ENCODE peak calls at places on chromosomes 2 and 18, in eight cellular contexts. E, M, L, I, Y, O, B and X are unnamed samples.

GRCh38 chr18:73841661-73842060 is 306.0 kb downstream of the FBXO15 start:
- DNase-seq in E (no peak), M (peak; percentile 20), L (no peak), I (no peak), Y (no peak), O (no peak), B (no peak), X (no peak)

GRCh38 chr2:73821227-73821626 is 7.5 kb upstream of the STAMBP start:
- DNase-seq in E (no peak), M (no peak), L (no peak), I (no peak), Y (no peak), O (no peak), B (peak; percentile 31), X (no peak)

GRCh38 chr2:11621465-11621864 is 48.5 kb downstream of the NTSR2 start:
- DNase-seq in E (no peak), M (no peak), L (no peak), I (no peak), Y (no peak), O (no peak), B (no peak), X (no peak)

GRCh38 chr2:57906152-57906732 is 140.4 kb upstream of the VRK2 start:
- DNase-seq in E (no peak), M (peak; percentile 77), L (peak; percentile 18), I (no peak), Y (no peak), O (peak; percentile 81), B (peak; percentile 39), X (no peak)

GRCh38 chr2:133747965-133748700 is 179.9 kb upstream of the NCKAP5 start:
- DNase-seq in E (no peak), M (no peak), L (no peak), I (no peak), Y (no peak), O (no peak), B (no peak), X (no peak)

GRCh38 chr2:28327596-28327962 is 65.1 kb upstream of the FOSL2 start:
- DNase-seq in E (no peak), M (no peak), L (no peak), I (no peak), Y (no peak), O (no peak), B (no peak), X (no peak)

GRCh38 chr2:70703900-70704549 is 64.0 kb downstream of the ADD2 start:
- DNase-seq in E (no peak), M (peak; percentile 85), L (no peak), I (no peak), Y (no peak), O (no peak), B (no peak), X (no peak)

GRCh38 chr2:43766006-43766405 is 7.8 kb upstream of the DYNC2LI1 start:
- DNase-seq in E (no peak), M (no peak), L (no peak), I (no peak), Y (no peak), O (no peak), B (no peak), X (no peak)

GRCh38 chr2:207528980-207529329 is 807 bp upstream of the CREB1 start:
- DNase-seq in E (peak; percentile 52), M (peak; percentile 52), L (peak; percentile 63), I (no peak), Y (no peak), O (peak; percentile 39), B (peak; percentile 69), X (peak; percentile 40)

GRCh38 chr2:72144746-72145657 is 2.7 kb downstream of the CYP26B1 start:
- DNase-seq in E (peak; percentile 15), M (peak; percentile 55), L (no peak), I (peak; percentile 27), Y (peak; percentile 29), O (peak; percentile 88), B (no peak), X (peak; percentile 89)
- H3K4me3 ChIP-seq in E (peak overlapping the region; percentile 53), M (peak overlapping the region; percentile 52), L (no peak overlapping the region), I (peak overlapping the region; percentile 45), Y (peak overlapping the region; percentile 14), O (peak overlapping the region; percentile 61), B (no peak overlapping the region), X (peak overlapping the region; percentile 53)

GRCh38 chr18:78605255-78605654 is 374.4 kb upstream of the SALL3 start:
- DNase-seq in E (no peak), M (no peak), L (no peak), I (no peak), Y (no peak), O (no peak), B (no peak), X (no peak)
- H3K9me3 ChIP-seq in E (no peaks in the 10 kb centered on the region), M (no peaks in the 10 kb centered on the region), L (no peaks in the 10 kb centered on the region), I (no peaks in the 10 kb centered on the region), Y (no peaks in the 10 kb centered on the region), O (no peaks in the 10 kb centered on the region), B (no peaks in the 10 kb centered on the region), X (no peaks in the 10 kb centered on the region)

GRCh38 chr18:69946608-69947155 is 991 bp downstream of the CD226 start:
- DNase-seq in E (no peak), M (no peak), L (no peak), I (no peak), Y (no peak), O (no peak), B (no peak), X (no peak)
- H3K4me3 ChIP-seq in E (peak overlapping the region; percentile 8), M (no peak overlapping the region), L (peak overlapping the region; percentile 42), I (no peak overlapping the region), Y (no peak overlapping the region), O (no peak overlapping the region), B (peak overlapping the region; percentile 82), X (no peak overlapping the region)

DNA sequence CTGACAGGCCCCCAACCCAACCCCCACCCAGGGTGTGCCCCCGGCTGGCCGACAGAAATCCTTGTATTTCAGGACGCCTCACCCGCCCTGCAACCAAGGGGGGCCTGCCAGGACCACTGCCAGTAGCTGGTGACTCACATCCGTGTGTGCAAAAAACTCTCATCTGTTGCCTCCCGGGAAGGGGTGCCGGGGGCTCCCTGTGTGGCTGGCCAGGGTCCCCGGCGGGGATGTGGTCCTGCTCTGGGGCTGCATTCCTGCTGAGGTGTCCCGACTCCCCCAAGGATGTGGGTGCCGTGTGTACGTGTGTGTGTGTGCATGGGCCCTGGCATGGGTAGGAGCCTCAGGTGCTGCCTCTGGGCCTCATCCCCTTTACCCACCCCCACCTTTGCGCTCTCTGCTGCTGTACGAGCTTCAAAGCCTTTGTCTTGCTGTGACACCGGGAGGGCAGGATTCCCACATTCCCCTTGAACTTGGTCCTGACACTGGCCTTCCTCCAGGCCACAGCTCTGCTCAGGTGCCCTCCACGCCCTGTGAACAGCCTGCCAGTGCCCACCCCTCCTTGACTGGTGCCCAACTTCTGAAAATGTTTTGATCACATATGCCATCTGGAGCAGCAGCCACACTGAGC is 226.3 kb upstream of the HDAC4 start:
- DNase-seq in E (no peak), M (peak; percentile 4), L (no peak), I (no peak), Y (no peak), O (no peak), B (no peak), X (no peak)
- H3K9me3 ChIP-seq in E (no peaks in the 10 kb centered on the region), M (no peaks in the 10 kb centered on the region), L (no peaks in the 10 kb centered on the region), I (no peaks in the 10 kb centered on the region), Y (peaks cover 5% of the 10 kb centered on the region), O (no peaks in the 10 kb centered on the region), B (no peaks in the 10 kb centered on the region), X (no peaks in the 10 kb centered on the region)

GRCh38 chr18:7626922-7627440 is 59.9 kb downstream of the PTPRM start:
- DNase-seq in E (no peak), M (peak; percentile 56), L (no peak), I (no peak), Y (no peak), O (peak; percentile 66), B (no peak), X (no peak)

GRCh38 chr18:7619676-7620075 is 52.6 kb downstream of the PTPRM start:
- DNase-seq in E (no peak), M (no peak), L (no peak), I (no peak), Y (no peak), O (no peak), B (no peak), X (no peak)

GRCh38 chr18:7626175-7626921 is 59.2 kb downstream of the PTPRM start:
- DNase-seq in E (no peak), M (no peak), L (no peak), I (no peak), Y (no peak), O (no peak), B (no peak), X (no peak)

GRCh38 chr18:7624697-7625096 is 57.6 kb downstream of the PTPRM start:
- DNase-seq in E (no peak), M (no peak), L (no peak), I (no peak), Y (no peak), O (no peak), B (no peak), X (no peak)

DNA sequence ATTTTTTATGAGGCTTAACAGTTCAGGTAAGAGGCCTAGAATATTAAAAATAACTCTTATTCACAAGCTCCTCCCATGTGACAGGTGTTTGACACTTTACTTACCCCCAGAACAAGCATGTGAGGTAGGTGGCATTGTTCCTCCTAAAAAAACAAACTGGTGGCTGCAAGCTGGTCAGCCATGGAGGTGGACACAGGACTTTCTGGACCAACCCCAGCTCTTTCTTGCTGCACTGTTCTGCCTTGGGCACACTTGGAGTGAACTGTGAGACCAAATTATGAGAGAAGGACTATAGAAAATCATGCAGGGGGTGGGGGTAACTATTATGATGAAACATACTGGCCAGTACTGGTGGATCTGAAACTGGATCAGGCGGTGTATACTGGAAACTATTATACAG is 56.6 kb downstream of the PTPRM start:
- DNase-seq in E (no peak), M (no peak), L (no peak), I (no peak), Y (no peak), O (no peak), B (no peak), X (no peak)
- H3K4me3 ChIP-seq in E (no peak overlapping the region), M (no peak overlapping the region), L (no peak overlapping the region), I (no peak overlapping the region), Y (no peak overlapping the region), O (no peak overlapping the region), B (no peak overlapping the region), X (no peak overlapping the region)

GRCh38 chr2:26077291-26077690 is 43.4 kb downstream of the RAB10 start:
- DNase-seq in E (no peak), M (no peak), L (no peak), I (no peak), Y (no peak), O (no peak), B (no peak), X (no peak)

GRCh38 chr2:26080356-26080755 is 46.5 kb downstream of the RAB10 start:
- DNase-seq in E (no peak), M (peak; percentile 5), L (no peak), I (no peak), Y (no peak), O (peak; percentile 74), B (no peak), X (no peak)

GRCh38 chr2:26076001-26076587 is 42.2 kb downstream of the RAB10 start:
- DNase-seq in E (no peak), M (no peak), L (no peak), I (no peak), Y (no peak), O (no peak), B (no peak), X (no peak)

GRCh38 chr2:26081601-26082000 is 47.7 kb downstream of the RAB10 start:
- DNase-seq in E (no peak), M (no peak), L (no peak), I (no peak), Y (no peak), O (no peak), B (no peak), X (no peak)

GRCh38 chr2:26078939-26079338 is 45.1 kb downstream of the RAB10 start:
- DNase-seq in E (no peak), M (no peak), L (no peak), I (no peak), Y (no peak), O (no peak), B (no peak), X (no peak)
- H3K9me3 ChIP-seq in E (no peaks in the 10 kb centered on the region), M (no peaks in the 10 kb centered on the region), L (no peaks in the 10 kb centered on the region), I (no peaks in the 10 kb centered on the region), Y (no peaks in the 10 kb centered on the region), O (peaks cover 31% of the 10 kb centered on the region), B (peaks cover 9% of the 10 kb centered on the region), X (peaks cover 9% of the 10 kb centered on the region)